ENCODE peak calls at places on chromosomes 13 and 19, in six cellular contexts. P is progenitor cell of endocrine pancreas, E is SHP77 treated with DMSO at 0.1 percent for 48 hours, G is adrenal gland, K is neural crest cell, D is endothelial cell. O is an unnamed sample.

GRCh38 chr19:5664515-5664914 is 15.8 kb downstream of the MICOS13 start:
- DNase-seq in E (no peak), K (no peak), D (no peak), G (peak), P (no peak), O (no peak)

GRCh38 chr19:55486971-55487883 is 1.0 kb upstream of the SSC5D start:
- DNase-seq in D (no peak), G (peak), E (no peak), K (peak), P (no peak), O (peak)

GRCh38 chr19:40774916-40775631 is at the start of gene MIA:
- DNase-seq in D (no peak), E (no peak), P (no peak), K (no peak), G (no peak), O (peak)

GRCh38 chr19:28705008-28705407 is 507.9 kb downstream of the UQCRFS1 start:
- DNase-seq in K (no peak), D (no peak), G (no peak), P (no peak), E (no peak), O (peak)

GRCh38 chr19:53977991-53978731 is 13.3 kb upstream of the CACNG6 start:
- DNase-seq in D (peak), P (peak), G (peak), K (peak), E (no peak), O (peak)

GRCh38 chr13:20664304-20664703 is 39.2 kb upstream of the IL17D start:
- DNase-seq in P (no peak), G (no peak), E (no peak), D (no peak), K (no peak), O (no peak)

GRCh38 chr19:3785464-3785937 is 680 bp downstream of the MATK start:
- DNase-seq in D (no peak), G (no peak), P (no peak), E (no peak), K (no peak), O (no peak)

GRCh38 chr13:43085545-43085944 is 62.2 kb downstream of the DNAJC15 start:
- DNase-seq in G (no peak), D (no peak), E (no peak), K (no peak), P (no peak), O (peak)

GRCh38 chr13:113918981-113919646 is 54.8 kb downstream of the C13orf46 start:
- DNase-seq in G (no peak), E (no peak), K (no peak), P (no peak), D (no peak), O (no peak)

GRCh38 chr19:1206733-1207301 is 1.2 kb downstream of the STK11 start:
- DNase-seq in E (no peak), D (no peak), P (no peak), K (no peak), G (peak), O (no peak)

GRCh38 chr19:46984077-46985010 is 35.3 kb upstream of the NPAS1 start:
- DNase-seq in K (no peak), E (peak), P (no peak), G (peak), D (no peak), O (peak)

GRCh38 chr13:47298506-47298905 is 401.7 kb upstream of the HTR2A start:
- DNase-seq in D (no peak), G (no peak), K (no peak), E (no peak), P (no peak), O (peak)

GRCh38 chr19:12834418-12834943 is at the start of gene RTBDN:
- DNase-seq in E (no peak), P (no peak), G (no peak), K (no peak), D (no peak), O (no peak)

O was measured in RPMI7951.